ENCODE peak calls at places on chromosomes 3 and 15, in nine cellular contexts. One of them, this sample, is unnamed.

GRCh38 chr15:28132524-28133275 is 33.6 kb upstream of the OCA2 start:
- DNase-seq in A549: no peak
- DNase-seq in GM23338: no peak
- DNase-seq in HCT116: no peak
- DNase-seq in GM12878: no peak
- DNase-seq in K562: no peak
- DNase-seq in HepG2: no peak
- DNase-seq in SK-N-SH: no peak
- DNase-seq in HL-60: no peak
- DNase-seq in this sample: no peak

GRCh38 chr3:126753191-126754160 is 49.4 kb downstream of the CHCHD6 start:
- DNase-seq in A549: no peak
- DNase-seq in GM23338: no peak
- DNase-seq in HCT116: no peak
- DNase-seq in GM12878: no peak
- DNase-seq in K562: no peak
- DNase-seq in HepG2: peak; percentile 59
- DNase-seq in SK-N-SH: no peak
- DNase-seq in HL-60: no peak
- DNase-seq in this sample: no peak

GRCh38 chr15:45132844-45133560 is 3.2 kb downstream of the DUOX1 start:
- DNase-seq in A549: no peak
- DNase-seq in GM23338: no peak
- DNase-seq in HCT116: no peak
- DNase-seq in GM12878: no peak
- DNase-seq in K562: no peak
- DNase-seq in HepG2: no peak
- DNase-seq in SK-N-SH: peak; percentile 55
- DNase-seq in HL-60: no peak
- DNase-seq in this sample: no peak

GRCh38 chr15:71747128-71748083 is 62.9 kb upstream of the NR2E3 start:
- DNase-seq in A549: peak; percentile 98
- DNase-seq in GM23338: no peak
- DNase-seq in HCT116: peak; percentile 90
- DNase-seq in GM12878: no peak
- DNase-seq in K562: no peak
- DNase-seq in HepG2: peak; percentile 87
- DNase-seq in SK-N-SH: no peak
- DNase-seq in HL-60: no peak
- DNase-seq in this sample: peak; percentile 95

GRCh38 chr15:47674576-47675232 is 42.6 kb upstream of the SEMA6D start:
- DNase-seq in A549: no peak
- DNase-seq in GM23338: no peak
- DNase-seq in HCT116: no peak
- DNase-seq in GM12878: no peak
- DNase-seq in K562: no peak
- DNase-seq in HepG2: no peak
- DNase-seq in SK-N-SH: no peak
- DNase-seq in HL-60: no peak
- DNase-seq in this sample: no peak

GRCh38 chr3:157081681-157082210 is 78.2 kb downstream of the CCNL1 start:
- DNase-seq in A549: peak; percentile 91
- DNase-seq in GM23338: peak; percentile 98
- DNase-seq in HCT116: peak; percentile 85
- DNase-seq in GM12878: no peak
- DNase-seq in K562: peak; percentile 86
- DNase-seq in HepG2: peak; percentile 68
- DNase-seq in SK-N-SH: peak; percentile 84
- DNase-seq in HL-60: peak; percentile 74
- DNase-seq in this sample: peak; percentile 69

GRCh38 chr3:194571491-194571941 is 61.7 kb downstream of the TMEM44 start:
- DNase-seq in A549: no peak
- DNase-seq in GM23338: no peak
- DNase-seq in HCT116: no peak
- DNase-seq in GM12878: no peak
- DNase-seq in K562: no peak
- DNase-seq in HepG2: no peak
- DNase-seq in SK-N-SH: no peak
- DNase-seq in HL-60: no peak
- DNase-seq in this sample: no peak

GRCh38 chr3:141294300-141294699 is 62.7 kb downstream of the PXYLP1 start:
- DNase-seq in A549: no peak
- DNase-seq in GM23338: no peak
- DNase-seq in HCT116: no peak
- DNase-seq in GM12878: no peak
- DNase-seq in K562: no peak
- DNase-seq in HepG2: no peak
- DNase-seq in SK-N-SH: no peak
- DNase-seq in HL-60: no peak
- DNase-seq in this sample: no peak

GRCh38 chr15:69628256-69629093 is 175.9 kb downstream of the RPLP1 start:
- DNase-seq in A549: no peak
- DNase-seq in GM23338: no peak
- DNase-seq in HCT116: no peak
- DNase-seq in GM12878: no peak
- DNase-seq in K562: no peak
- DNase-seq in HepG2: no peak
- DNase-seq in SK-N-SH: no peak
- DNase-seq in HL-60: no peak
- DNase-seq in this sample: no peak

GRCh38 chr15:96330064-96330449 is 443 bp upstream of the NR2F2 start:
- DNase-seq in A549: peak; percentile 82
- DNase-seq in GM23338: peak; percentile 79
- DNase-seq in HCT116: peak; percentile 51
- DNase-seq in GM12878: no peak
- DNase-seq in K562: no peak
- DNase-seq in HepG2: no peak
- DNase-seq in SK-N-SH: no peak
- DNase-seq in HL-60: peak; percentile 69
- DNase-seq in this sample: no peak

GRCh38 chr3:47405820-47406761 is 25.3 kb downstream of the PTPN23 start:
- DNase-seq in A549: no peak
- DNase-seq in GM23338: no peak
- DNase-seq in HCT116: no peak
- DNase-seq in GM12878: no peak
- DNase-seq in K562: peak; percentile 88
- DNase-seq in HepG2: no peak
- DNase-seq in SK-N-SH: no peak
- DNase-seq in HL-60: peak; percentile 64
- DNase-seq in this sample: no peak

GRCh38 chr3:192957441-192957951 is 39.8 kb upstream of the MB21D2 start:
- DNase-seq in A549: peak; percentile 33
- DNase-seq in GM23338: no peak
- DNase-seq in HCT116: no peak
- DNase-seq in GM12878: no peak
- DNase-seq in K562: no peak
- DNase-seq in HepG2: no peak
- DNase-seq in SK-N-SH: no peak
- DNase-seq in HL-60: peak; percentile 91
- DNase-seq in this sample: no peak

GRCh38 chr3:195662-196061 is 901 bp upstream of the CHL1 start:
- DNase-seq in A549: no peak
- DNase-seq in GM23338: peak; percentile 27
- DNase-seq in HCT116: no peak
- DNase-seq in GM12878: no peak
- DNase-seq in K562: no peak
- DNase-seq in HepG2: no peak
- DNase-seq in SK-N-SH: peak; percentile 33
- DNase-seq in HL-60: no peak
- DNase-seq in this sample: no peak

GRCh38 chr3:14144423-14145075 is 19.7 kb downstream of the TMEM43 start:
- DNase-seq in A549: peak; percentile 95
- DNase-seq in GM23338: peak; percentile 84
- DNase-seq in HCT116: peak; percentile 91
- DNase-seq in GM12878: peak; percentile 52
- DNase-seq in K562: peak; percentile 85
- DNase-seq in HepG2: peak; percentile 96
- DNase-seq in SK-N-SH: peak; percentile 78
- DNase-seq in HL-60: peak; percentile 95
- DNase-seq in this sample: peak; percentile 52

GRCh38 chr3:155078959-155079794 is 942 bp upstream of the MME start:
- DNase-seq in A549: no peak
- DNase-seq in GM23338: peak; percentile 67
- DNase-seq in HCT116: no peak
- DNase-seq in GM12878: no peak
- DNase-seq in K562: peak; percentile 31
- DNase-seq in HepG2: no peak
- DNase-seq in SK-N-SH: peak; percentile 64
- DNase-seq in HL-60: no peak
- DNase-seq in this sample: no peak

GRCh38 chr3:157700405-157700804 is 197.2 kb upstream of the VEPH1 start:
- DNase-seq in A549: peak; percentile 17
- DNase-seq in GM23338: peak; percentile 40
- DNase-seq in HCT116: peak; percentile 1
- DNase-seq in GM12878: no peak
- DNase-seq in K562: peak; percentile 4
- DNase-seq in HepG2: no peak
- DNase-seq in SK-N-SH: no peak
- DNase-seq in HL-60: no peak
- DNase-seq in this sample: no peak

DNA sequence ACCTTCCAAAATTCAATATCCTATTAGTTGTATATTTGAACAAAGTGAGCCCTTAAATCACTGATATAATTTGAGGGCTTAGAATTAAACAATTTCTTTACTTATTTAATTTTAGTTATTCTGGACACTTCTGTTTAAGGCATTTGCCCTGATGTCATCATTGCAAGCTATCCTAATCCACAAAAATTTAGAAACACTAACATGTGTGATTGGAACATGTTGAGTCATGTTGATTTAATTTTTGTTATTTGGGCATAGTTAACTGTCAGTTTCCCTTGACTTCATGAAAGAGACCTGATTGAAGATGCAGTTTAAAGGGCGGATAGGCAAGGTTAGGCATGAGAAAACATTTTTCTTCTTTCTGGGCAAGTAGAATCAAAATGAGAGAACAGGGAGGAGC is 682.6 kb downstream of the ROBO1 start:
- DNase-seq in A549: no peak
- DNase-seq in GM23338: no peak
- DNase-seq in HCT116: no peak
- DNase-seq in GM12878: no peak
- DNase-seq in K562: no peak
- DNase-seq in HepG2: no peak
- DNase-seq in SK-N-SH: no peak
- DNase-seq in HL-60: no peak
- DNase-seq in this sample: no peak
- H3K27ac ChIP-seq in A549: no peak overlapping the region
- H3K27ac ChIP-seq in GM23338: no peak overlapping the region
- H3K27ac ChIP-seq in HCT116: no peak overlapping the region
- H3K27ac ChIP-seq in GM12878: no peak overlapping the region
- H3K27ac ChIP-seq in K562: no peak overlapping the region
- H3K27ac ChIP-seq in HepG2: no peak overlapping the region
- H3K27ac ChIP-seq in SK-N-SH: no peak overlapping the region
- H3K27ac ChIP-seq in HL-60: no peak overlapping the region
- H3K27ac ChIP-seq in this sample: no peak overlapping the region

GRCh38 chr15:80745888-80746287 is 33.3 kb upstream of the CEMIP start:
- DNase-seq in A549: no peak
- DNase-seq in GM23338: no peak
- DNase-seq in HCT116: no peak
- DNase-seq in GM12878: no peak
- DNase-seq in K562: no peak
- DNase-seq in HepG2: no peak
- DNase-seq in SK-N-SH: no peak
- DNase-seq in HL-60: no peak
- DNase-seq in this sample: no peak

GRCh38 chr15:80747317-80748053 is 31.7 kb upstream of the CEMIP start:
- DNase-seq in A549: no peak
- DNase-seq in GM23338: peak; percentile 63
- DNase-seq in HCT116: no peak
- DNase-seq in GM12878: no peak
- DNase-seq in K562: no peak
- DNase-seq in HepG2: no peak
- DNase-seq in SK-N-SH: no peak
- DNase-seq in HL-60: no peak
- DNase-seq in this sample: no peak

GRCh38 chr15:80752204-80752603 is 27.0 kb upstream of the CEMIP start:
- DNase-seq in A549: no peak
- DNase-seq in GM23338: no peak
- DNase-seq in HCT116: no peak
- DNase-seq in GM12878: no peak
- DNase-seq in K562: no peak
- DNase-seq in HepG2: no peak
- DNase-seq in SK-N-SH: no peak
- DNase-seq in HL-60: no peak
- DNase-seq in this sample: no peak

GRCh38 chr15:80750591-80750990 is 28.6 kb upstream of the CEMIP start:
- DNase-seq in A549: no peak
- DNase-seq in GM23338: no peak
- DNase-seq in HCT116: no peak
- DNase-seq in GM12878: no peak
- DNase-seq in K562: no peak
- DNase-seq in HepG2: no peak
- DNase-seq in SK-N-SH: no peak
- DNase-seq in HL-60: no peak
- DNase-seq in this sample: no peak

DNA sequence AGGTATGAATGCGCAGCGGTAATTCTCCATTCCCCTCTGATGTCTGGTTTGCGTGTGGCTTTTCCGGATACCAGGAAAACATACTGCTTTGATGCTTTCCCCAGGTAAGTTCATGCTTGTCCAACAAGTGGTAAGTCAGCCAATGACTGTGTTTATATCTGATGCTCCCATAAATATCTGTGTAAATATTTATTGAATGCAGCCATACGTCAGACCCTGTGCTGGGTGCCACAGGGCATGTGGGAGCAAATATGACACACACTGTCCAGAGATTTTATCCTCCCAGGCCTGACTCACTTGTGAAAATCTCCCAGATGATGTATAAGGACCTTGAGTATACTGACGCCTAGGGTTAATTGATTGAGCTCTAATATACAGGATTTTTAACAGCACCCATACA is 29.6 kb upstream of the CEMIP start:
- DNase-seq in A549: peak; percentile 79
- DNase-seq in GM23338: no peak
- DNase-seq in HCT116: no peak
- DNase-seq in GM12878: no peak
- DNase-seq in K562: no peak
- DNase-seq in HepG2: no peak
- DNase-seq in SK-N-SH: no peak
- DNase-seq in HL-60: no peak
- DNase-seq in this sample: peak; percentile 22
- TF ChIP-seq REST in A549: no peak
- TF ChIP-seq REST in GM23338: no peak
- TF ChIP-seq REST in HCT116: no peak
- TF ChIP-seq REST in GM12878: no peak
- TF ChIP-seq REST in K562: no peak
- TF ChIP-seq REST in HepG2: no peak
- TF ChIP-seq REST in SK-N-SH: no peak
- TF ChIP-seq REST in HL-60: no peak
- TF ChIP-seq REST in this sample: no peak

GRCh38 chr15:86337071-86337470 is 257.4 kb downstream of the AGBL1 start:
- DNase-seq in A549: no peak
- DNase-seq in GM23338: no peak
- DNase-seq in HCT116: no peak
- DNase-seq in GM12878: no peak
- DNase-seq in K562: no peak
- DNase-seq in HepG2: no peak
- DNase-seq in SK-N-SH: no peak
- DNase-seq in HL-60: no peak
- DNase-seq in this sample: no peak
- H3K27ac ChIP-seq in A549: no peak overlapping the region
- H3K27ac ChIP-seq in GM23338: no peak overlapping the region
- H3K27ac ChIP-seq in HCT116: no peak overlapping the region
- H3K27ac ChIP-seq in GM12878: no peak overlapping the region
- H3K27ac ChIP-seq in K562: no peak overlapping the region
- H3K27ac ChIP-seq in HepG2: no peak overlapping the region
- H3K27ac ChIP-seq in SK-N-SH: no peak overlapping the region
- H3K27ac ChIP-seq in HL-60: no peak overlapping the region
- H3K27ac ChIP-seq in this sample: no peak overlapping the region

GRCh38 chr3:52633786-52634185 is 51.9 kb downstream of the PBRM1 start:
- DNase-seq in A549: no peak
- DNase-seq in GM23338: no peak
- DNase-seq in HCT116: no peak
- DNase-seq in GM12878: no peak
- DNase-seq in K562: no peak
- DNase-seq in HepG2: no peak
- DNase-seq in SK-N-SH: no peak
- DNase-seq in HL-60: no peak
- DNase-seq in this sample: no peak
- TF ChIP-seq REST in A549: no peak
- TF ChIP-seq REST in GM23338: no peak
- TF ChIP-seq REST in HCT116: no peak
- TF ChIP-seq REST in GM12878: no peak
- TF ChIP-seq REST in K562: no peak
- TF ChIP-seq REST in HepG2: no peak
- TF ChIP-seq REST in SK-N-SH: no peak
- TF ChIP-seq REST in HL-60: no peak
- TF ChIP-seq REST in this sample: no peak